ENCODE peak calls at places on chromosomes 11 and 22, in six cellular contexts. R is CD8-positive, alpha-beta T cell; L is astrocyte; F is left ventricle myocardium inferior; Q is Peyer's patch; O is mammary epithelial cell. J is an unnamed sample.

GRCh38 chr11:1202776-1203504 is 19.9 kb upstream of the MUC5B start:
- DNase-seq in R (peak; percentile 51), L (no peak), F (peak; percentile 49), Q (peak; percentile 47), O (peak; percentile 20), J (no peak)

GRCh38 chr11:47101452-47101851 is 75.2 kb downstream of the ARFGAP2 start:
- DNase-seq in R (no peak), L (no peak), F (no peak), Q (no peak), O (no peak), J (no peak)

GRCh38 chr11:76208829-76209670 is 2.7 kb upstream of the WNT11 start:
- DNase-seq in R (peak; percentile 70), L (no peak), F (peak; percentile 82), Q (peak; percentile 71), O (peak; percentile 30), J (no peak)

GRCh38 chr11:117221775-117222517 is 9.9 kb downstream of the PCSK7 start:
- DNase-seq in R (no peak), L (no peak), F (peak; percentile 69), Q (no peak), O (peak; percentile 43), J (peak; percentile 51)

GRCh38 chr22:27764722-27765236 is 36.8 kb downstream of the MN1 start:
- DNase-seq in R (no peak), L (no peak), F (no peak), Q (no peak), O (no peak), J (no peak)

GRCh38 chr11:112570335-112570734 is 309.7 kb upstream of the PLET1 start:
- DNase-seq in R (no peak), L (no peak), F (no peak), Q (no peak), O (no peak), J (no peak)

GRCh38 chr22:44445307-44445680 is 52.7 kb downstream of the RTL6 start:
- DNase-seq in R (no peak), L (no peak), F (no peak), Q (no peak), O (no peak), J (no peak)

GRCh38 chr11:93849751-93850584 is 450 bp downstream of the VSTM5 start:
- DNase-seq in R (no peak), L (peak; percentile 24), F (peak; percentile 22), Q (no peak), O (peak; percentile 1), J (no peak)

GRCh38 chr11:9787981-9788521 is 124.2 kb downstream of the SWAP70 start:
- DNase-seq in R (no peak), L (peak; percentile 98), F (peak; percentile 34), Q (no peak), O (peak; percentile 38), J (peak; percentile 70)

DNA sequence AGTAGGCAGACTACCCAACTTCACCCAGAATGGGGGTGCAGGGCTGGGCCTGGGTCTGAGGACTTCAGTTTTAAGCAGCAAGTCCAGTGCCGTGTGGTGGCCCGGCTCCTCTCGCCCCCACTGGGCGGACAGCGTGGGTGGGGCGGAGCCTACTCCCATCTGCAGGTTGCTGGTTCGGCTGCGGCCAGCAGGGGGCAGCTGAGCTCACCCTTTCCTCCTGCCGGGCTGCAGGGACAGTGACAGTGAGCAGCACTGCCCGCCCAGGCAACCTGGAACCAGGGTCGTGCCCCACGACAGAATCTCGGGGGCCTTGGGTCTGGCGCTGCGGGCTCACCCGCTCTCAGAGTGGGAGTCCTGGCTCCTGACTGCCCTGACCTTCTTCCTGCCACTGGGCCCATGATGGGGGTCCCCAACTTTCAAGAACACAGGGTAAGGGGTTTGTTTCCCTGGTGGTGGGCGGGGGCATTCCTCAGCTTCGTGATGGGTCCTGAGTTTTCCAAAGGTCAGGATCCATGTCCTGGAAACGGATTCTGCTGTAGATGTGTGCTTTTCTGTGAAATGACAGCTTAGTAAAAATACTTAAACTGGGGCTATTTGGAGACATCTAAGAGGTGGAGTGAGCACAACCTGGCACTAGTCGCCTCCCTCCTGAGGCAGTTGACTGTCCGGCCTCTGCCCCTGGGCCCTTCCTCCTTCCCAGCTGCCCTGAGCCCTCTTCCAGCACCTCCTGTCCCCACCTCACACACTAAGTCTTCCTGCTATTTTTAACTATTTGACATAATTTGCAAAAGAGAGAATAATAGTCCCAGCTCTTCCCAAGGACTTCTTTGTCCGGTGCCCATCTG is 6.0 kb upstream of the NEAT1 start:
- DNase-seq in R (peak; percentile 88), L (peak; percentile 29), F (peak; percentile 94), Q (peak; percentile 93), O (peak; percentile 68), J (no peak)
- H3K4me3 ChIP-seq in R (peak overlapping the region; percentile 76), L (no peak overlapping the region), F (peak overlapping the region; percentile 80), Q (peak overlapping the region; percentile 66), O (no peak overlapping the region), J (peak overlapping the region; percentile 15)

GRCh38 chr11:25119416-25119815 is 622.6 kb downstream of the LUZP2 start:
- DNase-seq in R (no peak), L (no peak), F (no peak), Q (no peak), O (no peak), J (no peak)
- H3K27me3 ChIP-seq in R (no peaks in the 10 kb centered on the region), L (no peaks in the 10 kb centered on the region), F (no peaks in the 10 kb centered on the region), Q (no peaks in the 10 kb centered on the region), O (no peaks in the 10 kb centered on the region), J (no peaks in the 10 kb centered on the region)

GRCh38 chr22:42070517-42071422 is at the start of gene NAGA:
- DNase-seq in R (peak; percentile 81), L (peak; percentile 95), F (peak; percentile 96), Q (peak; percentile 96), O (peak; percentile 94), J (peak; percentile 79)

GRCh38 chr22:42068351-42068730 is 2.3 kb downstream of the NAGA start:
- DNase-seq in R (no peak), L (no peak), F (no peak), Q (no peak), O (no peak), J (no peak)

GRCh38 chr22:42072606-42073330 is 1.3 kb upstream of the PHETA2 start:
- DNase-seq in R (no peak), L (no peak), F (no peak), Q (no peak), O (no peak), J (no peak)

GRCh38 chr22:42067706-42068350 is 2.8 kb downstream of the NAGA start:
- DNase-seq in R (no peak), L (no peak), F (no peak), Q (no peak), O (no peak), J (no peak)

DNA sequence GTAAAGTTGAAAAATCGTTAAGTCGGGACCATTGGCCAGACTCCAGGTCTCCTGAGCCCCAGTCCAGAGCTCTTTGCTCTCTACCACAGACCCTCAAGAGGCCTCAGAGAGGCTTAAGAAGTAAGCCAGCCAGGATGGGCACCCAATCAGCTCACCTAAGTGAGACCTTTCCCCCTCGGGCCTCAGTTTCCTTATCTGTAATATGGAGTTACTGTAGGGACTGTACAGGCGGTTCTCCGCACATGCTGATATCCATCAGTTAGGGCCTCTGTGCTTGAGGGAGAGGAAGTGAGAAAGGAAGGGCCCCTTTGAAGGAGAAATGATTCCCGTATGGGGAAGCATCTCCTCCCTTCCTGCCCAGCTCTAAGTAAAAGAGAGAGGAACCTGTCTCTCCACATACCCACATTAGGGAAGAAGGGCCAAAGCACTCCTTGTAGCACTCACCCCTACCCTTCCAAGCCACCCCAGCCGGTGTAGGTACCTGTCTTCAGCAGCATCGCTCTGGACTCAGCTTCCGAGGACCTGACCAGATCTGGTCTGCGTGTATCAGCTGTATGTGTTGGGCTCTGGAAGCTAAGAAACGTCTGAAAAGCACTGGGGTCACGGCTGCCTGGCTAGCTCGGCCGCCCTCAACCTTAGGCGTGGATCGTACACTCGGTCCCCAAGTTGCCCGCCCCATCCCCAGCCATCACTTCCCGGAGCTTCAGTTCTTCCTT is 653 bp downstream of the NAGA start:
- DNase-seq in R (no peak), L (no peak), F (no peak), Q (no peak), O (no peak), J (no peak)
- H3K4me3 ChIP-seq in R (peak overlapping the region; percentile 89), L (peak overlapping the region; percentile 65), F (peak overlapping the region; percentile 87), Q (peak overlapping the region; percentile 70), O (peak overlapping the region; percentile 32), J (peak overlapping the region; percentile 51)

GRCh38 chr11:133952199-133953190 is 4.3 kb downstream of the IGSF9B start:
- DNase-seq in R (no peak), L (no peak), F (no peak), Q (no peak), O (no peak), J (no peak)
- H3K27me3 ChIP-seq in R (no peaks in the 10 kb centered on the region), L (peaks cover 23% of the 10 kb centered on the region), F (peaks cover 33% of the 10 kb centered on the region), Q (no peaks in the 10 kb centered on the region), O (peaks cover 13% of the 10 kb centered on the region), J (peaks cover 40% of the 10 kb centered on the region)

GRCh38 chr11:118677977-118678376 is 1.5 kb downstream of the TREH start:
- DNase-seq in R (no peak), L (no peak), F (no peak), Q (no peak), O (no peak), J (no peak)

GRCh38 chr11:118672865-118673264 is 6.6 kb downstream of the TREH start:
- DNase-seq in R (no peak), L (no peak), F (no peak), Q (no peak), O (no peak), J (no peak)

GRCh38 chr11:118673361-118674093 is 5.9 kb downstream of the TREH start:
- DNase-seq in R (no peak), L (no peak), F (no peak), Q (no peak), O (peak; percentile 16), J (no peak)

GRCh38 chr11:118671254-118671653 is 8.2 kb downstream of the TREH start:
- DNase-seq in R (no peak), L (no peak), F (no peak), Q (no peak), O (no peak), J (no peak)

DNA sequence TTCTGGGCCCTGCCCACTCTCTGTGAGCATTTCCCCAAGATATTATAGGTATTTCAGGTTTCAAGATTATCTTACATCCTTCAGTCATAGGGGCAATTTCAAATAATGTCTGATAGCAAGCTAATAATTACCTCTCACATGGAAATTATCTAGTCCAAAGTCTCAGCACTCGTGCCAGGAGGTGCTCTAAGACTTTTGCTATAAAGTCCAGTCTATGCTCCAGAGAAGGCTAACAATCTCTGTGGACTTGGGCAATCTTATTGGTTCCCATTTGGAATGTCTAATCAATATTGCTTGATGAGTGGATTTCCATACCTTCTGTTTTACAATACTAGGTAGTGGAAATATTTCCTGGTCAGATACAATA is 5.4 kb downstream of the TREH start:
- DNase-seq in R (no peak), L (no peak), F (no peak), Q (no peak), O (no peak), J (no peak)
- H3K4me3 ChIP-seq in R (no peak overlapping the region), L (no peak overlapping the region), F (no peak overlapping the region), Q (no peak overlapping the region), O (no peak overlapping the region), J (no peak overlapping the region)

GRCh38 chr11:13963169-13963948 is 836 bp downstream of the SPON1 start:
- DNase-seq in R (peak; percentile 17), L (peak; percentile 14), F (peak; percentile 22), Q (no peak), O (no peak), J (no peak)

GRCh38 chr11:13962562-13963168 is at the start of gene SPON1:
- DNase-seq in R (peak; percentile 26), L (peak; percentile 15), F (peak; percentile 46), Q (no peak), O (peak; percentile 27), J (no peak)

GRCh38 chr11:13964771-13965074 is 2.2 kb downstream of the SPON1 start:
- DNase-seq in R (no peak), L (no peak), F (no peak), Q (no peak), O (no peak), J (no peak)

GRCh38 chr11:13963949-13964770 is 1.6 kb downstream of the SPON1 start:
- DNase-seq in R (no peak), L (no peak), F (peak; percentile 18), Q (no peak), O (no peak), J (no peak)

GRCh38 chr11:13962198-13962561 is 343 bp upstream of the SPON1 start:
- DNase-seq in R (no peak), L (no peak), F (no peak), Q (no peak), O (no peak), J (no peak)
- H3K27me3 ChIP-seq in R (peaks cover 19% of the 10 kb centered on the region), L (peaks cover 83% of the 10 kb centered on the region), F (peaks cover 100% of the 10 kb centered on the region), Q (no peaks in the 10 kb centered on the region), O (peaks cover 42% of the 10 kb centered on the region), J (peaks cover 44% of the 10 kb centered on the region)